ENCODE peak calls at places on chromosome 18, in seven cellular contexts. One of them, this sample, is unnamed.

GRCh38 chr18:42929857-42930256 is 185.6 kb downstream of the RIT2 start:
- DNase-seq in CD8-positive, alpha-beta T cell: no peak
- DNase-seq in GM23338: no peak
- DNase-seq in KG1: no peak
- DNase-seq in stimulated activated CD4-positive, alpha-beta T cell treated with anti-CD3 and anti-CD28 coated beads, Interleukin-1b, Interleukin-23, amount 100 ng/mL, for 48 hours: no peak
- DNase-seq in small intestine: no peak
- DNase-seq in nucleus accumbens: peak
- DNase-seq in this sample: no peak

GRCh38 chr18:76348267-76349066 is 146.6 kb downstream of the ZNF516 start:
- DNase-seq in CD8-positive, alpha-beta T cell: no peak
- DNase-seq in nucleus accumbens: no peak
- DNase-seq in stimulated activated CD4-positive, alpha-beta T cell treated with anti-CD3 and anti-CD28 coated beads, Interleukin-1b, Interleukin-23, amount 100 ng/mL, for 48 hours: no peak
- DNase-seq in KG1: no peak
- DNase-seq in small intestine: no peak
- DNase-seq in GM23338: no peak
- DNase-seq in this sample: no peak

GRCh38 chr18:64037812-64038414 is 68.0 kb downstream of the SERPINB8 start:
- DNase-seq in GM23338: peak
- DNase-seq in small intestine: peak
- DNase-seq in stimulated activated CD4-positive, alpha-beta T cell treated with anti-CD3 and anti-CD28 coated beads, Interleukin-1b, Interleukin-23, amount 100 ng/mL, for 48 hours: no peak
- DNase-seq in CD8-positive, alpha-beta T cell: no peak
- DNase-seq in KG1: peak
- DNase-seq in nucleus accumbens: no peak
- DNase-seq in this sample: peak

GRCh38 chr18:8480506-8481328 is 128.5 kb upstream of the RAB12 start:
- DNase-seq in stimulated activated CD4-positive, alpha-beta T cell treated with anti-CD3 and anti-CD28 coated beads, Interleukin-1b, Interleukin-23, amount 100 ng/mL, for 48 hours: no peak
- DNase-seq in CD8-positive, alpha-beta T cell: no peak
- DNase-seq in nucleus accumbens: peak
- DNase-seq in GM23338: peak
- DNase-seq in KG1: no peak
- DNase-seq in small intestine: peak
- DNase-seq in this sample: peak

GRCh38 chr18:79901665-79902064 is 49.8 kb downstream of the SLC66A2 start:
- DNase-seq in small intestine: no peak
- DNase-seq in KG1: no peak
- DNase-seq in CD8-positive, alpha-beta T cell: no peak
- DNase-seq in GM23338: no peak
- DNase-seq in stimulated activated CD4-positive, alpha-beta T cell treated with anti-CD3 and anti-CD28 coated beads, Interleukin-1b, Interleukin-23, amount 100 ng/mL, for 48 hours: no peak
- DNase-seq in nucleus accumbens: no peak
- DNase-seq in this sample: no peak

GRCh38 chr18:50268022-50268747 is 1.9 kb upstream of the CFAP53 start:
- DNase-seq in small intestine: peak
- DNase-seq in nucleus accumbens: no peak
- DNase-seq in KG1: no peak
- DNase-seq in GM23338: peak
- DNase-seq in stimulated activated CD4-positive, alpha-beta T cell treated with anti-CD3 and anti-CD28 coated beads, Interleukin-1b, Interleukin-23, amount 100 ng/mL, for 48 hours: peak
- DNase-seq in CD8-positive, alpha-beta T cell: peak
- DNase-seq in this sample: peak

GRCh38 chr18:13580351-13580750 is 146.0 kb downstream of the FAM210A start:
- DNase-seq in GM23338: no peak
- DNase-seq in small intestine: no peak
- DNase-seq in CD8-positive, alpha-beta T cell: no peak
- DNase-seq in KG1: no peak
- DNase-seq in nucleus accumbens: no peak
- DNase-seq in stimulated activated CD4-positive, alpha-beta T cell treated with anti-CD3 and anti-CD28 coated beads, Interleukin-1b, Interleukin-23, amount 100 ng/mL, for 48 hours: no peak
- DNase-seq in this sample: peak

GRCh38 chr18:45993441-45993840 is 26.3 kb upstream of the EPG5 start:
- DNase-seq in KG1: no peak
- DNase-seq in CD8-positive, alpha-beta T cell: no peak
- DNase-seq in stimulated activated CD4-positive, alpha-beta T cell treated with anti-CD3 and anti-CD28 coated beads, Interleukin-1b, Interleukin-23, amount 100 ng/mL, for 48 hours: no peak
- DNase-seq in GM23338: no peak
- DNase-seq in small intestine: no peak
- DNase-seq in nucleus accumbens: no peak
- DNase-seq in this sample: no peak

GRCh38 chr18:25345432-25345831 is 6.5 kb downstream of the ZNF521 start:
- DNase-seq in KG1: no peak
- DNase-seq in CD8-positive, alpha-beta T cell: no peak
- DNase-seq in GM23338: no peak
- DNase-seq in small intestine: no peak
- DNase-seq in nucleus accumbens: no peak
- DNase-seq in stimulated activated CD4-positive, alpha-beta T cell treated with anti-CD3 and anti-CD28 coated beads, Interleukin-1b, Interleukin-23, amount 100 ng/mL, for 48 hours: no peak
- DNase-seq in this sample: no peak